ENCODE peak calls at places on chromosomes 12 and 14, in four cellular contexts. B, C, O and J are unnamed samples.

GRCh38 chr12:127640181-127640886 is 626.6 kb upstream of the TMEM132C start:
- DNase-seq in O (no peak), B (no peak), C (no peak), J (no peak)

GRCh38 chr12:39224971-39225370 is 217.9 kb downstream of the KIF21A start:
- DNase-seq in O (no peak), C (no peak), B (no peak), J (no peak)

GRCh38 chr12:108214486-108214885 is 85.4 kb downstream of the WSCD2 start:
- DNase-seq in O (no peak), B (peak; percentile 38), C (no peak), J (peak; percentile 55)

GRCh38 chr12:62346817-62347216 is 86.6 kb downstream of the USP15 start:
- DNase-seq in B (no peak), O (no peak), C (no peak), J (no peak)

GRCh38 chr12:117036046-117036445 is 63.2 kb downstream of the TESC start:
- DNase-seq in O (no peak), B (no peak), C (no peak), J (no peak)

GRCh38 chr14:60506462-60506984 is 2.4 kb upstream of the SIX6 start:
- DNase-seq in B (no peak), C (no peak), O (no peak), J (no peak)

GRCh38 chr12:68227356-68227755 is 1.7 kb upstream of the IL26 start:
- DNase-seq in C (no peak), O (no peak), B (no peak), J (no peak)

GRCh38 chr14:51533160-51533559 is 118.5 kb upstream of the FRMD6 start:
- DNase-seq in O (peak; percentile 96), C (no peak), B (no peak), J (no peak)

GRCh38 chr14:31159682-31160296 is 47.8 kb downstream of the HECTD1 start:
- DNase-seq in O (no peak), C (no peak), B (no peak), J (no peak)

GRCh38 chr12:11875414-11875935 is 195.3 kb upstream of the BCL2L14 start:
- DNase-seq in O (peak; percentile 85), C (no peak), B (peak; percentile 64), J (no peak)

GRCh38 chr12:104303538-104304151 is at the start of gene EID3:
- DNase-seq in O (peak; percentile 71), C (peak; percentile 96), B (peak; percentile 91), J (peak; percentile 89)

GRCh38 chr12:57591567-57592325 is 754 bp downstream of the PIP4K2C start:
- DNase-seq in B (no peak), O (peak; percentile 43), C (peak; percentile 53), J (no peak)

GRCh38 chr12:31728289-31728916 is 418 bp downstream of the AMN1 start:
- DNase-seq in O (no peak), C (peak; percentile 66), B (peak; percentile 63), J (no peak)

GRCh38 chr14:95174184-95174804 is 17.0 kb upstream of the DICER1 start:
- DNase-seq in C (no peak), O (no peak), B (no peak), J (no peak)

GRCh38 chr12:87704374-87704773 is 324.8 kb downstream of the C12orf50 start:
- DNase-seq in C (no peak), B (no peak), O (peak; percentile 33), J (no peak)

GRCh38 chr12:18970603-18971002 is 158.9 kb upstream of the PLEKHA5 start:
- DNase-seq in O (no peak), C (no peak), B (no peak), J (no peak)

GRCh38 chr12:51705450-51705849 is 114.4 kb downstream of the SCN8A start:
- DNase-seq in O (no peak), B (no peak), C (no peak), J (no peak)

GRCh38 chr12:42030588-42030987 is 114.1 kb downstream of the GXYLT1 start:
- DNase-seq in B (no peak), O (no peak), C (no peak), J (no peak)

GRCh38 chr12:98559666-98560065 is 33.8 kb upstream of the SLC25A3 start:
- DNase-seq in C (no peak), B (no peak), O (no peak), J (no peak)

DNA sequence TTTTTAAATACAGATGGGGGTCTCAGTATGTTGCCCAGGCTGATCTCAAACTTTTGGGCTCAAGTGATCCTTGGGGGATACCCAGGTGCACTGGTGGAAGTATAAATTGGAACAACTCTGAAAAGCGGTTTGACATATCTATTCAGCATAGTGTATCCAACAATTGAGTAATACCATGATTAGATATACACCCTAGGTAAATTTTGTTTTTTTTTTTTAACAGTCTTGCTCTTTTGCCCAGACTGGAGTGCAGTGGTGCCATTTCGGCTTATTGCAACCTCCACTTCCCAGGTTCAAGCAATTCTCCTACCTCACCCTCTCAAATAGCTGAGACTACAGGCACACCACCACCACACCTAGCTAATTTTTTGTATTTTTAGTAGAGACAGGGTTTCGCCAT is 31.6 kb upstream of the SLC25A3 start:
- DNase-seq in C (no peak), B (no peak), O (no peak), J (no peak)
- TF ChIP-seq CTCF in C (no peak), B (no peak), O (no peak), J (no peak)

DNA sequence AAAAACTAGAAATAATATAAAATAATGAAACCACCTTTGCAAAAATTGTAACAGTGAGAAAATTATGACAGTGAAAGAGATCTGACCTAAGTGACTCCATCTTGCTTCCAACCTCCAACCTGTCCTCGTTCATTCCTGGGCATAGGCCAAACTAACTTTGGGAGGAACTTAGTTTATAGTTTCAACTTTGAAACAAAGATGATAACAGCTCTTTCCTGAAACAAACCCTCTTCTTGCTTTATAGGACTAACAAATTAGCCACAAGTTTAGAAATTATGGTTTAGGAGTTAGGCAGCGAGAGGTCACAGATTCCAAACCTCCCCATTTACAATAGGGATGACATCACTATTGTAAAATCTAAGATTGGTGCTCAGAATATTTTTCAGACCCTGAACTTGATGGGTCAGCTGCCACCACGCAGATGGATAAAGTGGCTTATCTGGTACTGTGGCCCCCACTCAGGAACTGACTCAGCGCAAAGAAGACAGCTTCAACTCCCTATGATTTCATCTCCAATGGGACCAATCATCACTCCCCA is 32.8 kb upstream of the OR10AD1 start:
- DNase-seq in C (no peak), O (no peak), B (no peak), J (no peak)
- TF ChIP-seq CTCF in C (no peak), O (no peak), B (no peak), J (no peak)

DNA sequence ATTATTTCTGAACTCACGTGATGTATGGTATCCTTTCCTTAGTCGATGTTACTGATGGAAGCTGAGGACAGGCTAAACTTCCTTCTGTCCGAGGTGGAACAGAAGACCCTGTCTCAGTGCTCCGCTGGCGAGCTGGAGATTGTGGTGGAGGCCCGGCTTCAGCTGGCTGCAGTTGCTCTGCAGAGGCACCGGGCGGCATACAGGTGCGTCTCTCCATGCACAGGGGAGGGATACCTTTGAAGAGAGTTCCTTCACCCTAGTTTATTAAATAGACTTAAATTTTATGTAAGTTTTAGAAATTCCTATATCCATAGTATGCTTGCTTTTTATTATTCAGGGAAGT is 186.7 kb upstream of the NEDD1 start:
- DNase-seq in O (peak; percentile 11), C (no peak), B (peak; percentile 44), J (peak; percentile 34)
- TF ChIP-seq CTCF in O (peak; percentile 38), C (no peak), B (no peak), J (no peak)

DNA sequence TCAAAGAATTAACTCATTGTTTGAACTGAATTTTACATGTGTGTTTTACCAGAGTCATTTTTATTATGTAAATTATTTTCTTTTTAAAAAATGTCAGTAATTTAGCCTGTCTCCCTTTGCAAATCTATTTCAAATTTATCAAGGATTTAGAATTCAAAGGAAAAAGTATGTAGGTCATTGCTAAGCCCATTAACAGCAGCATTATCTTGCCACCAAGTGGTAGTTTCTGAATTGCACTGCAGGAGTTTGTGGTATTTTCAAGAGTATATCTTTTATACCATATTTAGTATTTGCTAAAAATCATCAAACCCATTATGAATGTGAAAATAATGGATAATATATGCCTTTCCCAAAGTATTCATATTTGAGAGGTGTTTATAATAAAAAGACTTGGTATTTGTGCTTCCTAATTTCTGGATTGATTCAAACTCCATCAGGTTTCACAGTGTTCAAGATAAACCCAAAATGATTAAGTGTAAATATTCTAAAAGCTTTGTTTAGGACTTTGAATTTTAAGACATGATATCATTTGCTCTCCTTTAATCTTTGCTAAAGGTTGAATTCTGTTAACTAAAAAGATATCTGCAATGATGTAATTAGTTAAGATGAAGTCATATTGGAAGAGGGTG is 711.4 kb downstream of the FSCB start:
- DNase-seq in B (no peak), O (no peak), C (no peak), J (no peak)
- TF ChIP-seq CTCF in B (no peak), O (peak; percentile 43), C (no peak), J (no peak)

DNA sequence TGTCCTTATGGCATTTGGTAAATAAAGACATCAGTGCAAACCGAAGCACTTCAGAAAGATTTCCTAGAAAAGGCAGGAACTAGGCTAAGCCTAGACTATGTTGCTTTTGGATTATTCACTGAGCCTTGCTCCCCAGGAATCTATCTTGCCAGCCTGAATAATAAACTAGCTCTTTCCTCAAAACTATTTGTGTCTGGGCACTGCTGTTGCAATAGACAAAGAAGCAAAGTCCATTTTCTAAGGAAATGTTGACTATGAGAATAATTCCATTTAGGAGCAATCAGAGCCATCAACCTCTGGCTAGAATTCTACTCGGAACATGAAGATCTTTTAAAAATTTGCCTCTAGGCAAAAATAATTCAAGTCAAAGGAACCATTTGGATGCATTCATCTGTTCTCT is 61.6 kb upstream of the FZD10 start:
- DNase-seq in B (no peak), O (no peak), C (no peak), J (no peak)
- TF ChIP-seq CTCF in B (no peak), O (no peak), C (no peak), J (no peak)

GRCh38 chr12:96906498-96906848 is 584 bp upstream of the NEDD1 start:
- DNase-seq in C (no peak), B (no peak), O (no peak), J (no peak)

GRCh38 chr12:96906849-96907664 is at the start of gene NEDD1:
- DNase-seq in O (peak; percentile 77), C (peak; percentile 92), B (peak; percentile 88), J (peak; percentile 94)

GRCh38 chr12:96901175-96901574 is 5.9 kb upstream of the NEDD1 start:
- DNase-seq in B (no peak), O (no peak), C (no peak), J (no peak)

GRCh38 chr12:96907681-96908163 is 665 bp downstream of the NEDD1 start:
- DNase-seq in O (peak; percentile 42), B (peak; percentile 33), C (no peak), J (peak; percentile 30)

DNA sequence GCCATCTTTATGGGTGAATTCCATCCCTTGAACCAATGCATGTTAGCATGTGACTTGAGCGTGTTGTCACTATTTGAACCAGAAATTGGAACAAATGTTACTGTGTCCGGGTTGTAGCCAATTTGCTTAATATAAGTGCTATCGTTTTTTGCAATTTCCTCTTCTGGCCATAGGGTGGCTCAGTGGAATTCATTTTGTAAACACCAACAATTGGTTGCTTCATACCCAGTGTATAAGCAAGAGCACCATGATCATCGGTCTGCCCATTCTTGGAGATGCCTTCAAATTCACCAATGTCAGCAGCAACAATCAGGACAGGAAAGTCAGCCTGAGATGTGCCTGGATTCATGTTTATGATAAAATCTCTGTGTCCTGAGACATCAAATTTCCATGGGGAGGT is 5.0 kb upstream of the NEDD1 start:
- DNase-seq in B (no peak), C (no peak), O (no peak), J (no peak)
- TF ChIP-seq CTCF in B (no peak), C (no peak), O (no peak), J (peak; percentile 9)

DNA sequence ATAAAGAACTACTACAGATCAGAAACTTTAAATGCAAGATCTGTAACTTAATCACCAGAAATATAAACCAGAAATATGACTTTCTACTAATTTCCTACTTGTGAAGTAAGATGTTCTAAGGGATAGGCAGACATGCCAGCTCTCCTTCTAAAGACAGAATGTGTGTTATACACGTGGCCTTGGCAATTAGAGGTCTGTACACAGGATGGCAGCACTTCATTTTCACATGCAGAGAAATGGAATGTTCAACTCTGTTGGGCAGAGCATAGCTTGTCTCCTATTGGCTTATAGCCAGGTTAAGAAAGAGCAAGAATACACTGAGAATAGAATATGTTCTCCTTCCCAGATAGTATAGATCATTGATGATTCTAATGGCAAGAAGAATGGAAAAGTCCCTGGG is 403.8 kb downstream of the DAD1 start:
- DNase-seq in B (no peak), O (peak; percentile 25), C (no peak), J (no peak)
- TF ChIP-seq CTCF in B (no peak), O (peak; percentile 32), C (no peak), J (no peak)